ENCODE peak calls at places on chromosomes 1 and 21, in six cellular contexts. One of them, this sample, is unnamed.

GRCh38 chr1:206694551-206695124 is 9.9 kb downstream of the MAPKAPK2 start:
- DNase-seq in breast epithelium: no peak
- DNase-seq in H54: no peak
- DNase-seq in left ventricle myocardium superior: no peak
- DNase-seq in T-helper 2 cell: no peak
- DNase-seq in GM23338: peak
- DNase-seq in this sample: no peak

GRCh38 chr1:232179896-232180760 is 449.8 kb downstream of the SIPA1L2 start:
- DNase-seq in breast epithelium: no peak
- DNase-seq in H54: no peak
- DNase-seq in left ventricle myocardium superior: no peak
- DNase-seq in T-helper 2 cell: no peak
- DNase-seq in GM23338: peak
- DNase-seq in this sample: no peak

GRCh38 chr1:39852876-39853275 is 30.4 kb downstream of the TRIT1 start:
- DNase-seq in breast epithelium: no peak
- DNase-seq in H54: no peak
- DNase-seq in left ventricle myocardium superior: no peak
- DNase-seq in T-helper 2 cell: no peak
- DNase-seq in GM23338: no peak
- DNase-seq in this sample: no peak

GRCh38 chr1:172450524-172450885 is 6.6 kb upstream of the PIGC start:
- DNase-seq in breast epithelium: no peak
- DNase-seq in H54: no peak
- DNase-seq in left ventricle myocardium superior: peak
- DNase-seq in T-helper 2 cell: no peak
- DNase-seq in GM23338: no peak
- DNase-seq in this sample: no peak

GRCh38 chr1:240004086-240004749 is 87.5 kb upstream of the FMN2 start:
- DNase-seq in breast epithelium: no peak
- DNase-seq in H54: peak
- DNase-seq in left ventricle myocardium superior: no peak
- DNase-seq in T-helper 2 cell: no peak
- DNase-seq in GM23338: peak
- DNase-seq in this sample: no peak

GRCh38 chr1:244796719-244797406 is 38.6 kb upstream of the COX20 start:
- DNase-seq in breast epithelium: peak
- DNase-seq in H54: no peak
- DNase-seq in left ventricle myocardium superior: no peak
- DNase-seq in T-helper 2 cell: peak
- DNase-seq in GM23338: peak
- DNase-seq in this sample: peak

GRCh38 chr1:19377812-19378718 is 65.9 kb downstream of the SLC66A1 start:
- DNase-seq in breast epithelium: no peak
- DNase-seq in H54: no peak
- DNase-seq in left ventricle myocardium superior: no peak
- DNase-seq in T-helper 2 cell: no peak
- DNase-seq in GM23338: no peak
- DNase-seq in this sample: no peak

GRCh38 chr1:58618303-58618702 is 41.3 kb upstream of the TACSTD2 start:
- DNase-seq in breast epithelium: peak
- DNase-seq in H54: peak
- DNase-seq in left ventricle myocardium superior: no peak
- DNase-seq in T-helper 2 cell: no peak
- DNase-seq in GM23338: no peak
- DNase-seq in this sample: no peak

GRCh38 chr1:205918955-205919746 is 24.1 kb downstream of the SLC26A9 start:
- DNase-seq in breast epithelium: peak
- DNase-seq in H54: peak
- DNase-seq in left ventricle myocardium superior: peak
- DNase-seq in T-helper 2 cell: peak
- DNase-seq in GM23338: peak
- DNase-seq in this sample: peak

GRCh38 chr1:18631496-18632217 is 1.0 kb downstream of the PAX7 start:
- DNase-seq in breast epithelium: no peak
- DNase-seq in H54: no peak
- DNase-seq in left ventricle myocardium superior: no peak
- DNase-seq in T-helper 2 cell: no peak
- DNase-seq in GM23338: no peak
- DNase-seq in this sample: no peak

GRCh38 chr21:18529253-18529652 is 125.7 kb upstream of the TMPRSS15 start:
- DNase-seq in breast epithelium: no peak
- DNase-seq in H54: peak
- DNase-seq in left ventricle myocardium superior: no peak
- DNase-seq in T-helper 2 cell: no peak
- DNase-seq in GM23338: no peak
- DNase-seq in this sample: peak

GRCh38 chr1:224769987-224770693 is 154.0 kb downstream of the CNIH3 start:
- DNase-seq in breast epithelium: no peak
- DNase-seq in H54: peak
- DNase-seq in left ventricle myocardium superior: no peak
- DNase-seq in T-helper 2 cell: no peak
- DNase-seq in GM23338: no peak
- DNase-seq in this sample: no peak

GRCh38 chr1:154944422-154945159 is 8.1 kb upstream of the PMVK start:
- DNase-seq in breast epithelium: no peak
- DNase-seq in H54: no peak
- DNase-seq in left ventricle myocardium superior: peak
- DNase-seq in T-helper 2 cell: no peak
- DNase-seq in GM23338: no peak
- DNase-seq in this sample: no peak

GRCh38 chr1:62590970-62591368 is 6.4 kb upstream of the ANGPTL3 start:
- DNase-seq in breast epithelium: no peak
- DNase-seq in H54: no peak
- DNase-seq in left ventricle myocardium superior: no peak
- DNase-seq in T-helper 2 cell: no peak
- DNase-seq in GM23338: no peak
- DNase-seq in this sample: no peak

GRCh38 chr1:114122891-114123621 is 30.6 kb downstream of the SYT6 start:
- DNase-seq in breast epithelium: no peak
- DNase-seq in H54: no peak
- DNase-seq in left ventricle myocardium superior: peak
- DNase-seq in T-helper 2 cell: no peak
- DNase-seq in GM23338: peak
- DNase-seq in this sample: no peak

GRCh38 chr1:145985502-145986439 is 10.6 kb downstream of the TXNIP start:
- DNase-seq in breast epithelium: no peak
- DNase-seq in H54: no peak
- DNase-seq in left ventricle myocardium superior: peak
- DNase-seq in T-helper 2 cell: no peak
- DNase-seq in GM23338: peak
- DNase-seq in this sample: no peak

GRCh38 chr1:58290685-58291372 is 255.7 kb downstream of the OMA1 start:
- DNase-seq in breast epithelium: no peak
- DNase-seq in H54: no peak
- DNase-seq in left ventricle myocardium superior: no peak
- DNase-seq in T-helper 2 cell: no peak
- DNase-seq in GM23338: peak
- DNase-seq in this sample: no peak

GRCh38 chr1:46380004-46380403 is 14.1 kb upstream of the FAAH start:
- DNase-seq in breast epithelium: no peak
- DNase-seq in H54: no peak
- DNase-seq in left ventricle myocardium superior: no peak
- DNase-seq in T-helper 2 cell: no peak
- DNase-seq in GM23338: no peak
- DNase-seq in this sample: no peak

GRCh38 chr1:218349365-218350021 is 4.4 kb downstream of the TGFB2 start:
- DNase-seq in breast epithelium: no peak
- DNase-seq in H54: no peak
- DNase-seq in left ventricle myocardium superior: no peak
- DNase-seq in T-helper 2 cell: no peak
- DNase-seq in GM23338: no peak
- DNase-seq in this sample: peak

This sample was measured in NCI-H748 treated with DMSO at 0.1 percent for 48 hours.